ENCODE peak calls at places on chromosomes 13 and 19, in seven cellular contexts. L is fibroblast of lung; D is lower lobe of right lung; I is aorta; U is breast epithelium; S is CD4-positive, alpha-beta memory T cell; Q is lung. O is an unnamed sample.

GRCh38 chr13:32804673-32805260 is 211.5 kb upstream of the KL start:
- DNase-seq in U (no peak), S (no peak), L (peak), Q (no peak), I (no peak), D (no peak), O (no peak)

GRCh38 chr19:33772102-33772857 is 24.4 kb upstream of the KCTD15 start:
- DNase-seq in D (no peak), S (no peak), Q (no peak), I (no peak), U (no peak), L (no peak), O (no peak)

GRCh38 chr13:112227031-112227430 is 149.1 kb upstream of the SPACA7 start:
- DNase-seq in D (no peak), U (no peak), Q (no peak), L (no peak), S (no peak), I (peak), O (no peak)

GRCh38 chr13:31927219-31927653 is 104.3 kb upstream of the FRY start:
- DNase-seq in I (no peak), Q (no peak), S (no peak), L (no peak), U (no peak), D (no peak), O (no peak)

GRCh38 chr19:24057144-24057543 is 29.8 kb upstream of the ZNF254 start:
- DNase-seq in D (no peak), L (no peak), U (no peak), Q (no peak), S (no peak), I (no peak), O (no peak)

GRCh38 chr13:37306778-37307544 is 201.5 kb upstream of the CSNK1A1L start:
- DNase-seq in D (no peak), Q (no peak), L (peak), S (no peak), I (no peak), U (no peak), O (peak)

GRCh38 chr13:38255600-38255999 is 94.1 kb upstream of the UFM1 start:
- DNase-seq in I (no peak), L (no peak), S (no peak), U (no peak), D (no peak), Q (no peak), O (no peak)

GRCh38 chr19:33373701-33374405 is at the start of gene CEBPG:
- DNase-seq in L (peak), Q (peak), I (peak), D (peak), S (no peak), U (no peak), O (no peak)

GRCh38 chr13:105937451-105937850 is 598.0 kb downstream of the EFNB2 start:
- DNase-seq in D (no peak), I (no peak), U (no peak), Q (no peak), S (no peak), L (no peak), O (no peak)

GRCh38 chr13:22964245-22964966 is 216.4 kb upstream of the SGCG start:
- DNase-seq in U (no peak), L (no peak), S (no peak), D (no peak), I (no peak), Q (no peak), O (no peak)

GRCh38 chr13:47463726-47464125 is 537.3 kb downstream of the SUCLA2 start:
- DNase-seq in I (no peak), Q (no peak), U (no peak), L (peak), S (no peak), D (no peak), O (peak)

GRCh38 chr13:59332966-59333365 is 830.8 kb downstream of the DIAPH3 start:
- DNase-seq in Q (no peak), U (no peak), L (no peak), D (no peak), I (no peak), S (no peak), O (no peak)

GRCh38 chr13:61900033-61900432 is 484.4 kb upstream of the PCDH20 start:
- DNase-seq in S (no peak), U (no peak), Q (no peak), D (no peak), I (no peak), L (no peak), O (no peak)

GRCh38 chr13:23567792-23568480 is 2.3 kb upstream of the TNFRSF19 start:
- DNase-seq in D (no peak), I (no peak), L (peak), S (no peak), U (no peak), Q (no peak), O (no peak)

GRCh38 chr19:53907193-53907581 is 1.9 kb upstream of the CACNG7 start:
- DNase-seq in L (no peak), D (no peak), I (no peak), U (no peak), S (no peak), Q (no peak), O (no peak)

GRCh38 chr13:23510979-23511735 is 59.1 kb upstream of the TNFRSF19 start:
- DNase-seq in I (no peak), Q (no peak), S (no peak), D (no peak), U (no peak), L (peak), O (no peak)

GRCh38 chr19:12864721-12865715 is 16.2 kb downstream of the DNASE2 start:
- DNase-seq in I (no peak), U (no peak), Q (no peak), D (no peak), S (no peak), L (no peak), O (no peak)

GRCh38 chr19:29843180-29844051 is 31.6 kb downstream of the CCNE1 start:
- DNase-seq in D (peak), U (no peak), S (no peak), Q (peak), I (peak), L (no peak), O (no peak)

GRCh38 chr19:16361254-16361653 is 36.6 kb downstream of the KLF2 start:
- DNase-seq in Q (no peak), U (no peak), I (no peak), D (no peak), L (no peak), S (no peak), O (no peak)

GRCh38 chr19:16585808-16586476 is 13.7 kb upstream of the SLC35E1 start:
- DNase-seq in D (no peak), L (no peak), S (no peak), U (no peak), Q (no peak), I (no peak), O (no peak)

GRCh38 chr19:32605544-32605943 is 24.6 kb downstream of the PDCD5 start:
- DNase-seq in U (no peak), Q (no peak), S (no peak), I (no peak), L (no peak), D (no peak), O (no peak)

GRCh38 chr13:105598551-105598950 is 936.9 kb downstream of the EFNB2 start:
- DNase-seq in I (no peak), S (no peak), U (no peak), Q (no peak), D (no peak), L (peak), O (no peak)

GRCh38 chr13:106513025-106513424 is 22.4 kb downstream of the EFNB2 start:
- DNase-seq in U (no peak), D (no peak), Q (no peak), L (peak), S (no peak), I (no peak), O (no peak)

GRCh38 chr13:49098198-49098597 is 121.9 kb upstream of the MLNR start:
- DNase-seq in I (no peak), D (no peak), S (peak), L (peak), Q (no peak), U (no peak), O (peak)

GRCh38 chr13:95098916-95099315 is 202.3 kb downstream of the ABCC4 start:
- DNase-seq in U (no peak), Q (no peak), I (no peak), S (no peak), L (no peak), D (no peak), O (no peak)

GRCh38 chr19:39833464-39834286 is at the start of gene DYRK1B:
- DNase-seq in L (peak), S (peak), I (peak), U (peak), Q (peak), D (peak), O (peak)

GRCh38 chr13:36369268-36370107 is 23.3 kb upstream of the SPART start:
- DNase-seq in D (no peak), U (no peak), I (no peak), Q (no peak), L (peak), S (no peak), O (no peak)

GRCh38 chr19:8811315-8812172 is 20.6 kb downstream of the ZNF558 start:
- DNase-seq in U (no peak), L (peak), Q (no peak), I (no peak), D (no peak), S (no peak), O (no peak)

GRCh38 chr19:53007200-53008054 is 6.3 kb upstream of the ERVV-1 start:
- DNase-seq in Q (no peak), D (no peak), I (no peak), S (no peak), U (no peak), L (no peak), O (no peak)

GRCh38 chr13:112234131-112234875 is 141.9 kb upstream of the SPACA7 start:
- DNase-seq in U (no peak), S (no peak), L (no peak), Q (no peak), I (peak), D (no peak), O (no peak)

GRCh38 chr13:40127925-40128324 is 472.5 kb downstream of the COG6 start:
- DNase-seq in D (no peak), S (no peak), U (no peak), I (no peak), Q (no peak), L (no peak), O (no peak)
- H3K27ac ChIP-seq in D (no peak), S (no peak), U (no peak), I (no peak), Q (no peak), L (no peak), O (no peak)

GRCh38 chr19:7679771-7680605 is 645 bp upstream of the TRAPPC5 start:
- DNase-seq in S (no peak), U (no peak), L (no peak), I (no peak), D (no peak), Q (no peak), O (no peak)

GRCh38 chr19:7681336-7682174 is 922 bp downstream of the TRAPPC5 start:
- DNase-seq in L (peak), D (peak), I (peak), S (peak), U (peak), Q (peak), O (peak)

GRCh38 chr19:7679017-7679720 is 1.5 kb upstream of the TRAPPC5 start:
- DNase-seq in L (no peak), I (no peak), U (no peak), S (peak), Q (no peak), D (peak), O (no peak)

GRCh38 chr19:7680606-7681335 is at the start of gene TRAPPC5:
- DNase-seq in Q (peak), I (peak), S (peak), L (peak), U (peak), D (peak), O (peak)

GRCh38 chr19:7682175-7682855 is 1.7 kb downstream of the TRAPPC5 start:
- DNase-seq in S (no peak), U (no peak), D (no peak), I (no peak), Q (no peak), L (no peak), O (no peak)
- H3K4me3 ChIP-seq in S (peak), U (peak), D (peak), I (no peak), Q (no peak), L (peak), O (peak)

GRCh38 chr13:110420626-110421025 is 113.5 kb downstream of the COL4A2 start:
- DNase-seq in D (no peak), S (no peak), L (no peak), I (no peak), Q (no peak), U (no peak), O (no peak)
- H3K27ac ChIP-seq in D (peak), S (no peak), L (peak), I (peak), Q (no peak), U (no peak), O (no peak)

DNA sequence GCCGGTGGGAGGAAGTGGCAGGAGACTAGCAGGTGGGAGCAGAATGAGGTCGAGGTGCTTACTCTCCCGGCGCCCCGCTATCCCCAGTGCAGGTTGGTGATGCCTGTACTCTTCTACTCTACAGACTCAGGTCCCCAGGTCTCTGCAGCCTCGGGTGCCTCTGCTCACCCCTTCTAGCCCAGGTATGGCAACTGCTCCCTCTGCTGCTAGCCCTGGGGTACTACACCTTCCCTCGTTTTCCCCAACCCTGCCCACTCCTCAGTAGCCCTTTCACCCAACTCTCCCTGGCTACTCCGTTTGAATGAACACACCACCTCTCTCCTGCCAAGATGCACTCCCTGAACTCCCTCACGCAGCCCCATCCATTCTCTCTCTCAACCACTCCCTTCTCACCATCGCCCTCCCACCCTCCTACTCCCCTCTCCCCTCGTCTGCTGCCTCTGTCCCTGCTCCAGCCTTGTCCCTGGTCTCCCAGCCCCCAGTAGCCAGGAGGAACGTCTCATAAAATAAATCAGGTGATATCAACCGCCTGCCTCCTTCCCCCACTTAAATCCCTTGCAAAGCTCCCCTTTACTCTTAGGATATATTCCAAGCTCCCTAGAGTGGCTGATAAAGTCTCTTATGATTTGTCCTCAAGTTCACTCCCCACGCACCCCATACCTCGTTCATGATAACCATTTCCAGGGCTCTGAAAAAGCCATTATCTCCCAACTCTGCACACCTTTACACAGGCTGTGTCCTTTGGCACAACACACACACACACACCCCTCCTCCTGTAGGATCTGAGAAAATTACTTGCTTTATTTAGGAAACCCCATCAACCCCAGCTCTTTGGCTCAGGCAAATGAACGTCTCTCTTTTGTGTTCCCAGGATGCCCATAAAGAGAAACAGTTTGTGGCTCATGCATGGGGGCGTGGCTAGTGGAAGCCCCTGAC is 8.2 kb upstream of the MEIS3 start:
- DNase-seq in Q (peak), L (peak), S (peak), D (peak), I (no peak), U (peak), O (no peak)
- H3K4me3 ChIP-seq in Q (no peak), L (peak), S (peak), D (no peak), I (no peak), U (no peak), O (peak)

DNA sequence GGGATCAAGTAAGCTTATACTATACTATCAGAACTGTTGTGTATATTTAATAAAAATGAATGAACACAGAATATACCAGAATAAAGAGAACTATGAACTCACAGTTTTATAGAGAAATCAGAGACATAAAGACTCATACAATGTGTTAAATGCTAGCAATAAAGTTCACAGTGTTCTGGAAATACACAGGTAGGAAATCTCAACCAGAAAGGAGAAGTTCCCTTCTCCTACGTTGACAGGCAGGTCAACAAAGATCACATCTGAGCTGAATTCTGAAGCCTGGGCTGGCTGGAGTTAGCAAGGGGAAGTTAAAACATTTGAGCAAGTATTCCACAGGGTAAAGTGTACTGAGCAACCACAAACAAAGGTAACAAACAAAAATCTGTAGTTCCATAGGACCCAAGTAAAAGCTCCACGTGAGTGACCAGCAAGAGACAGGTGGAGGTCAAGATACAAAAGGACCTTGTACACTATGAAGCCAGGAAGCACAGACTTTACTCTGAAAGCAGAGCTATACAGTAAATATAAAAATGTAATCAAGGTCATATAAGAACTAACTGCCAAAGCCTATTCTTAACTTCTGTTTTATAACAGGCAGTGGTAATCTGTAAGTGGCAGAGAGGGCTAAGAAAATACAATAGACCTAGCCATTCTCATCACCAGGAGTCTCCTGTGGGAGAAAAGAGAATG is 13.0 kb downstream of the FBXL3 start:
- DNase-seq in S (no peak), U (no peak), L (no peak), I (no peak), Q (no peak), D (no peak), O (no peak)
- H3K27ac ChIP-seq in S (no peak), U (no peak), L (no peak), I (peak), Q (no peak), D (no peak), O (no peak)

GRCh38 chr19:4474504-4475136 is 2.5 kb downstream of the HDGFL2 start:
- DNase-seq in L (peak), S (no peak), I (no peak), U (no peak), Q (no peak), D (no peak), O (no peak)

GRCh38 chr19:4471400-4472173 is 510 bp upstream of the HDGFL2 start:
- DNase-seq in D (peak), L (peak), I (peak), S (peak), U (peak), Q (peak), O (peak)

GRCh38 chr19:4472174-4472974 is at the start of gene HDGFL2:
- DNase-seq in D (peak), S (no peak), L (no peak), Q (no peak), I (peak), U (no peak), O (no peak)

GRCh38 chr19:4473011-4473410 is 914 bp downstream of the HDGFL2 start:
- DNase-seq in U (no peak), L (no peak), Q (no peak), I (no peak), D (no peak), S (no peak), O (no peak)

DNA sequence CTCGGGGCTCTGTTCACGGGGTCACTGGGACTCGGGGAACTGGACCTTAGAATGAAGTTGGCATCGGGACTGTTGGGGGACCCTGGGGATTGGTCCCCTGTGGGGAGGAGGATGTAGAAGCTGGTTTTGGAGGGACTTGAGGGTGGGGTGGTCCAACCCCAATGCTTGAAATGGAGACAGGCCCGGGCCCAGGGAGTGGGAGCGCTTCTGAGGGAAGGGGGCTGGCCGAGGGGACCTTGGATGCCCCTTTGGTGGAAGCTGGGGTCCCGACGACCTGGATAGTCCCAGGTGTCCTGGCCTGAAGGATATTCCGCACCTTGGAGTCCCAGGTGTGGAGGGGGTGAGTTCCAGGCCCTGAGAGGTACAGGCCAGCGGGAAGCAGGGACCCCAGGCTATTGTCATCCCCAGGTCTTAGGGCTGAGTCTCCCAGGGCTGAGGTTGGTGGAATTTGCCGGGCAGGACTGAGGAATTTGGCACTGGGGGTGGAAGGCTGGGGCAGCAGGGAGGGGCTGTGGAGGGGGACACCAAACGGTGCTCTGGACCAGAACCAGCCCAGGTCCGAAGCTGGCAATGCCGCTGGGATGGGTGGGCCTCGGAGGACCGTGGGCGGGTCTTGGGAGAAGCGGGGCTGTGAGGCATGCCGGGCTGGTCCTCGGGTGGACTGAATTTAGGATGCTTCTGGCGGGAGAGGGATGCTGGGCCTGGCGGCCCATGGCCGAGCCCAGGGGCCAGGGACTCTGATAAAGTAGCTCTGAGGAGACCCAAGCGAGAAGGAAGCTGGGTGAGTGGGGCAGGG is 1.8 kb downstream of the HDGFL2 start:
- DNase-seq in I (no peak), Q (no peak), U (no peak), S (no peak), L (peak), D (no peak), O (no peak)
- H3K4me3 ChIP-seq in I (peak), Q (no peak), U (peak), S (no peak), L (peak), D (no peak), O (peak)

O was measured in AG04450.